ENCODE peak calls at places on chromosomes 3 and 15, in four cellular contexts. M, I, E and C are unnamed samples.

GRCh38 chr3:112651516-112651915 is 10.6 kb upstream of the CCDC80 start:
- DNase-seq in M (no peak), I (no peak), E (no peak), C (no peak)

GRCh38 chr3:134459506-134460041 is 26.2 kb downstream of the ANAPC13 start:
- DNase-seq in M (no peak), I (no peak), E (no peak), C (no peak)

GRCh38 chr3:67292356-67293225 is 294.5 kb downstream of the KBTBD8 start:
- DNase-seq in M (peak; percentile 88), I (no peak), E (no peak), C (no peak)

GRCh38 chr3:101842245-101842934 is 6.9 kb upstream of the NFKBIZ start:
- DNase-seq in M (no peak), I (no peak), E (no peak), C (peak; percentile 52)

GRCh38 chr3:112653209-112653871 is 12.4 kb upstream of the CCDC80 start:
- DNase-seq in M (no peak), I (no peak), E (no peak), C (no peak)

GRCh38 chr3:174540081-174540480 is 319.1 kb upstream of the NAALADL2 start:
- DNase-seq in M (no peak), I (no peak), E (no peak), C (peak; percentile 19)

GRCh38 chr3:46239301-46239938 is 2.8 kb upstream of the CCR3 start:
- DNase-seq in M (no peak), I (no peak), E (no peak), C (no peak)

GRCh38 chr3:129584631-129585030 is 21.8 kb downstream of the PLXND1 start:
- DNase-seq in M (no peak), I (no peak), E (no peak), C (no peak)

GRCh38 chr3:58340594-58341244 is 8.0 kb downstream of the PXK start:
- DNase-seq in M (no peak), I (no peak), E (no peak), C (no peak)

GRCh38 chr3:129888739-129889138 is 4.8 kb downstream of the TMCC1 start:
- DNase-seq in M (no peak), I (no peak), E (no peak), C (no peak)

GRCh38 chr15:34883633-34884032 is 85.9 kb downstream of the AQR start:
- DNase-seq in M (no peak), I (no peak), E (no peak), C (no peak)
- TF ChIP-seq ATF2 in M (no peak), I (no peak), E (no peak), C (no peak)

GRCh38 chr3:4716731-4717362 is 223.7 kb downstream of the ITPR1 start:
- DNase-seq in M (no peak), I (no peak), E (no peak), C (no peak)
- TF ChIP-seq TAF1 in M (no peak), I (no peak), E (no peak), C (no peak)

GRCh38 chr3:98744283-98744682 is 18.9 kb upstream of the ST3GAL6 start:
- DNase-seq in M (no peak), I (no peak), E (no peak), C (no peak)

GRCh38 chr3:98750520-98750919 is 12.6 kb upstream of the ST3GAL6 start:
- DNase-seq in M (peak; percentile 70), I (no peak), E (no peak), C (no peak)

GRCh38 chr3:98746122-98746521 is 17.0 kb upstream of the ST3GAL6 start:
- DNase-seq in M (no peak), I (no peak), E (no peak), C (no peak)

GRCh38 chr3:98745718-98746117 is 17.4 kb upstream of the ST3GAL6 start:
- DNase-seq in M (no peak), I (no peak), E (no peak), C (no peak)

DNA sequence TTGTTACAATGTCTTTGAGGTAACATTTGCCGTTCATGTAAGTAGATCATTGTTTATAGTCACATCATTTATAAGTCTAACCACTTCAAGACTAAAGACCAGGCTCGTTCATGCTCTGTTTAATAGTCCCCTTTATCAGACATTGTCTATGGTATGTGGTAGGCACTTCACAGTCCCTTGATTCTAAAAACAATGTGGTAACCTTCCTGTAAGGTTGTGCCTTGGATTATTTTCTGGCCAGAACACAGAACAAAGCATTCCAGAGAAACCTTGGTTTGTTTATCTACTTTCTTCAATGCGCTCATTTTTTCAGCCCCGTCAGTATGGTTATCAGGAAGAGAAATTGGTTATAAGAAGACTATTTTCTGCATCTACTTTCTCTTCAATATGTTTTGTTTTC is 16.3 kb upstream of the ST3GAL6 start:
- DNase-seq in M (peak; percentile 51), I (no peak), E (no peak), C (no peak)
- TF ChIP-seq ATF2 in M (no peak), I (no peak), E (no peak), C (no peak)

DNA sequence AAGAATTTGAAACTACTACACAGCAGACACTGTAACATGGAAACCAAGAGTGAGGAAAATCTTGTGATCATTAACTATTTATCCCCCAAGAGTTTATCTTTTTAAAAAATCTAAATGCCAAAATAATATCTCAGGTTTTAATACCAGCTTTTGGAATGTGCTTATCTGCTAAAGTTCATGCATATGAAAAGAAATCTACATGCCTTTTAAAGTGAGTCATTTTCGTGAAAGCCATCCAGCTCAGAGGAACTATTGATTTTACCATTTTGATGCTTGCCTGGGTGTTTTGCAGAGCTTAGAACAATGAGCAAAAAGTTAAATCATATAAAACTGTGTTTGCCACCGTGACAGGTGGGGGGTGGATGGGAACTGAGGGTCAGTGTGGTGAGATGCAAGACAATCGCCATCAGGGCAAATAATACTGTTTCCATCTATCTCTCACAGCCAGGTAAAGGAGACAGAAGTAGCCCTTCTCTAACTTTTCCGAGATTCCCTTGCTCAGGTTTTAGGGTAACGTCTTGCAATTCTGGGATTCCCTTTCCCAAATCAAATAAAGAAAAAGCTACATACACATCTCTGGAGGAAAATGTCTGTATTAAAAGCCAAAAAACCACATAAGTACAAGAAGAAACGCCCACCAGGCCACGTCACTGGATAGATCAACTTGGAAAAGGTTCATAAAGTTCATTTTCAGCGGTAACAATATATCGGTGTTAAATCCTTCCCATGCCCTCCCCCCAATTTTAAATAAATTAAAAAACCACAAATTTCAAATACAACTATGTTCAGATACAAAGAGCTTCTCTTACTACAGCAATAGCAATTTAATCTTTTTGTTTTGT is 2.0 kb downstream of the TMEM158 start:
- DNase-seq in M (no peak), I (no peak), E (no peak), C (no peak)
- TF ChIP-seq TAF1 in M (no peak), I (no peak), E (no peak), C (no peak)

GRCh38 chr3:81451140-81451539 is 310.3 kb downstream of the GBE1 start:
- DNase-seq in M (no peak), I (no peak), E (no peak), C (no peak)

GRCh38 chr3:81445712-81446111 is 315.7 kb downstream of the GBE1 start:
- DNase-seq in M (no peak), I (no peak), E (no peak), C (no peak)

GRCh38 chr3:81446806-81447205 is 314.6 kb downstream of the GBE1 start:
- DNase-seq in M (no peak), I (no peak), E (no peak), C (no peak)

GRCh38 chr3:81452406-81452805 is 309.0 kb downstream of the GBE1 start:
- DNase-seq in M (no peak), I (no peak), E (no peak), C (no peak)

GRCh38 chr3:81451611-81452010 is 309.8 kb downstream of the GBE1 start:
- DNase-seq in M (no peak), I (no peak), E (no peak), C (no peak)
- TF ChIP-seq ATF2 in M (no peak), I (no peak), E (no peak), C (no peak)

GRCh38 chr3:11168881-11169805 is 14.8 kb downstream of the HRH1 start:
- DNase-seq in M (no peak), I (no peak), E (no peak), C (no peak)
- TF ChIP-seq TAF1 in M (no peak), I (no peak), E (no peak), C (no peak)

DNA sequence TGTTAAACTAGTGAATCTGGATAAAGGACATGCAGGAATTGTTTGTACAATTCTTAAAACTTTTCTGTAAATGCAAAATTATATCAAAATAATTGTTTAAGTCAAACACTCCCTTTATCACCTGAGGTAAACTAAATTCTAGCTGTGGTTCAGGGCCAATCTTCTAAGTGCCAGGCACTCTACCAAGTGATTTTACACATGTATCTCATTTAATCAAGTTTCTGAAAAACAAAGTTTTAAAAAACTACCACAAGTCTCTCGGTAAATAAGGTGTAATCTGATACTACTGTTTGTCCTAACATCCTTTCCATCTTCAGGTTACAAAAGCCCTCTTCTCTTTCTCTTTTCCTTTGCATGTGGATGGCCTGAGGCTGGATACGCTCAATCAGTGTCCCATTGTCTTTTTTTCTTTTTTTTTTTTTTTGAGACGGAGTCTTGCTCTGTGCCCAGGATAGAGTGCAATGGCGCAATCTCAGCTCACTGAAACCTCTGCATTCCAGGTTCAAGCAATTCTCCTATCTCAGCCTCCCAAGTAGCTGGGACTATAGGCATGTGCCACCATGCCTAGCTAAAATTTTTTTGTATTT is 19.3 kb downstream of the IFT80 start:
- DNase-seq in M (no peak), I (no peak), E (no peak), C (no peak)
- TF ChIP-seq ATF2 in M (no peak), I (no peak), E (no peak), C (no peak)

GRCh38 chr3:186207515-186207914 is 98.6 kb upstream of the ETV5 start:
- DNase-seq in M (no peak), I (no peak), E (no peak), C (no peak)
- TF ChIP-seq TAF1 in M (no peak), I (no peak), E (no peak), C (no peak)

GRCh38 chr3:188349276-188349962 is 195.5 kb downstream of the LPP start:
- DNase-seq in M (no peak), I (no peak), E (no peak), C (no peak)
- TF ChIP-seq ATF2 in M (no peak), I (no peak), E (no peak), C (no peak)